ENCODE peak calls at places on chromosomes 5 and 9, in seven cellular contexts. L is fibroblast of lung, V is hepatocyte, J is astrocyte, Y is mammary epithelial cell, A is DND-41, T is A673. H is an unnamed sample.

GRCh38 chr5:28408186-28408585 is 1369.8 kb upstream of the CDH9 start:
- DNase-seq in T (no peak), V (no peak), J (peak), L (peak), A (no peak), Y (peak), H (no peak)

GRCh38 chr9:127940598-127940997 is 2.9 kb upstream of the DPM2 start:
- DNase-seq in A (no peak), J (no peak), Y (no peak), V (no peak), L (no peak), T (no peak), H (no peak)

GRCh38 chr9:6711403-6711802 is 46.4 kb upstream of the KDM4C start:
- DNase-seq in L (peak), A (no peak), J (peak), Y (no peak), T (no peak), V (no peak), H (no peak)

GRCh38 chr9:97468658-97469448 is 32.6 kb upstream of the TMOD1 start:
- DNase-seq in Y (peak), T (peak), L (peak), J (peak), V (peak), A (peak), H (peak)

GRCh38 chr5:72452515-72453259 is 54.5 kb downstream of the ZNF366 start:
- DNase-seq in T (no peak), L (peak), A (no peak), J (peak), V (peak), Y (peak), H (peak)

GRCh38 chr9:122262073-122262472 is 2.6 kb downstream of the RBM18 start:
- DNase-seq in T (no peak), L (no peak), V (no peak), A (no peak), Y (no peak), J (no peak), H (no peak)

GRCh38 chr5:143277536-143277935 is 126.0 kb downstream of the NR3C1 start:
- DNase-seq in A (no peak), V (no peak), T (no peak), J (no peak), L (no peak), Y (no peak), H (no peak)

GRCh38 chr5:132259061-132259851 is 1.8 kb downstream of the PDLIM4 start:
- DNase-seq in T (no peak), V (peak), A (no peak), J (peak), Y (peak), L (peak), H (peak)

GRCh38 chr5:58317808-58318207 is 142.1 kb downstream of the PLK2 start:
- DNase-seq in L (peak), T (no peak), V (no peak), A (no peak), Y (no peak), J (peak), H (no peak)

GRCh38 chr5:153350192-153350883 is 140.1 kb upstream of the GRIA1 start:
- DNase-seq in T (no peak), Y (no peak), V (no peak), L (no peak), A (no peak), J (no peak), H (no peak)

GRCh38 chr5:171314728-171315385 is 5.8 kb downstream of the TLX3 start:
- DNase-seq in T (no peak), L (no peak), V (no peak), Y (no peak), A (peak), J (no peak), H (peak)

GRCh38 chr9:126126012-126126411 is 200.6 kb upstream of the MVB12B start:
- DNase-seq in V (no peak), T (no peak), J (no peak), A (no peak), L (no peak), Y (no peak), H (no peak)

GRCh38 chr5:51433052-51433710 is 49.9 kb downstream of the ISL1 start:
- DNase-seq in Y (peak), A (no peak), L (no peak), J (no peak), T (peak), V (no peak), H (peak)

GRCh38 chr5:37554938-37555337 is 175.8 kb downstream of the WDR70 start:
- DNase-seq in L (no peak), Y (peak), T (no peak), A (no peak), V (no peak), J (no peak), H (peak)

GRCh38 chr9:95874989-95875304 is 544 bp upstream of the ERCC6L2 start:
- DNase-seq in L (no peak), T (peak), J (no peak), Y (peak), V (peak), A (peak), H (no peak)

GRCh38 chr5:115601709-115602584 is at the start of gene TICAM2:
- DNase-seq in T (peak), V (peak), J (peak), L (peak), Y (peak), A (no peak), H (peak)

GRCh38 chr9:121261107-121261460 is 6.9 kb upstream of the GSN start:
- DNase-seq in L (peak), J (no peak), Y (no peak), T (peak), A (no peak), V (peak), H (peak)

GRCh38 chr5:119178435-119178834 is 107.5 kb downstream of the DMXL1 start:
- DNase-seq in V (no peak), L (no peak), Y (no peak), T (no peak), A (no peak), J (no peak), H (no peak)

GRCh38 chr9:132242621-132243155 is 80.8 kb downstream of the NTNG2 start:
- DNase-seq in J (no peak), Y (no peak), A (no peak), L (no peak), V (no peak), T (no peak), H (peak)
- TF ChIP-seq EZH2 in J (no peak), Y (no peak), A (no peak), L (no peak), V (no peak), T (no peak), H (no peak)

GRCh38 chr5:2460098-2460497 is 291.4 kb downstream of the IRX2 start:
- DNase-seq in T (no peak), J (no peak), V (no peak), L (no peak), Y (no peak), A (no peak), H (no peak)

GRCh38 chr5:2462026-2462691 is 289.3 kb downstream of the IRX2 start:
- DNase-seq in V (no peak), Y (no peak), J (no peak), T (no peak), A (no peak), L (no peak), H (no peak)

GRCh38 chr5:2464141-2464540 is 287.3 kb downstream of the IRX2 start:
- DNase-seq in V (no peak), A (no peak), Y (no peak), L (no peak), T (no peak), J (no peak), H (no peak)

GRCh38 chr5:2466966-2467365 is 284.5 kb downstream of the IRX2 start:
- DNase-seq in V (no peak), A (no peak), L (no peak), J (no peak), Y (no peak), T (no peak), H (no peak)

DNA sequence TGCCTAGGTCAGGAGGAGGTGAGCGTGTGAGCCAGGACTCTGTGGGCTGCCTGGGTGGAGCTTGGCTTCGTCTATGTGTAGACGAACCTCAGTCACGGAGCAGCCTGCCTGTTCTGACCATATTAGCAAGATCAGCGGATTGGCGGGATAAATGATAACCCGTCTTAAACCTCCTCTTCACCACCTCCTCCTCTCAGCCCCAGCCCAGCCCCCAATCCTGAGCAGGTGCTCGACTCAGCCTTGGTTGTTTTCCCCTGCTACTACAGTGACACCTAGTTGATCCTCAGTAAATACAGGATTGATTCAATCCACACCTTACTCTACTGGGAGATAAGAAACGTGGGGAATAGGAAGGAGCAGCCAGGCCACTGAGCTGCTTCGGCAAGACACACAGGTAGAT is 286.1 kb downstream of the IRX2 start:
- DNase-seq in A (no peak), L (no peak), T (no peak), V (no peak), Y (no peak), J (no peak), H (no peak)
- TF ChIP-seq EZH2 in A (no peak), L (no peak), T (no peak), V (no peak), Y (no peak), J (no peak), H (no peak)

GRCh38 chr9:106600955-106601354 is 262.0 kb upstream of the ZNF462 start:
- DNase-seq in T (no peak), Y (no peak), A (no peak), J (no peak), V (no peak), L (no peak), H (no peak)
- TF ChIP-seq EZH2 in T (no peak), Y (no peak), A (no peak), J (no peak), V (no peak), L (no peak), H (no peak)

GRCh38 chr9:102405218-102405867 is 589.8 kb upstream of the CYLC2 start:
- DNase-seq in L (no peak), V (no peak), A (no peak), T (no peak), Y (no peak), J (no peak), H (no peak)
- TF ChIP-seq EZH2 in L (no peak), V (no peak), A (no peak), T (no peak), Y (no peak), J (no peak), H (no peak)

DNA sequence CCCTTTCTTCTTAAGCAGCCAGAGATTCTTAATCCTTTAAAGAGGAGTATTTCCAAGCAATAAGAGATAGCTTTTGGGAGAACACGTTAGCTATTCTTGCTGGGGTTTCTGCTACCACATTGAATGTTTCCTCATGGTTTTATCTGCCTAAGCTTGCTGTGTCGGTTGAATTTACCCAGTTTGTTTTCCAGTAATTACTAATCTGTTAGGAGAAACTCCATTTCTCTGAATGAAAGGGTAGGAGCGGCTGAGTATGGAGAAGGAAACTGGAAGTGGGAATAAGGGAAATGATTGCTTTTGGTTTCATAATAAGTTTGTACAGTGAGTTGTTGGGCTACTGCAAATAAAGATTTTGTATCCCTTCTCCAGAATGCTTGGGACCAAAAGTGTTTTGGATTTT is 1.2 kb downstream of the JAK2 start:
- DNase-seq in J (no peak), A (no peak), V (no peak), T (no peak), Y (no peak), L (no peak), H (no peak)
- TF ChIP-seq EZH2 in J (no peak), A (no peak), V (no peak), T (no peak), Y (no peak), L (no peak), H (no peak)